ENCODE peak calls at places on chromosomes 3 and 15, in four cellular contexts. U, C, B and R are unnamed samples.

GRCh38 chr3:55893045-55893664 is 406.0 kb upstream of the WNT5A start:
- DNase-seq in U (no peak), C (no peak), B (no peak), R (no peak)

GRCh38 chr3:171497546-171497945 is 37.3 kb upstream of the TNIK start:
- DNase-seq in B (no peak), U (no peak), C (no peak), R (no peak)

GRCh38 chr3:32239638-32240550 is 1.4 kb downstream of the CMTM8 start:
- DNase-seq in C (peak), U (peak), B (no peak), R (peak)

GRCh38 chr3:9071982-9072666 is 108.9 kb upstream of the RAD18 start:
- DNase-seq in U (no peak), C (no peak), B (no peak), R (no peak)

GRCh38 chr3:185527364-185527763 is 25.0 kb downstream of the LIPH start:
- DNase-seq in U (no peak), B (no peak), C (no peak), R (no peak)

GRCh38 chr15:73781038-73781925 is 28.1 kb upstream of the INSYN1 start:
- DNase-seq in C (peak), B (peak), U (no peak), R (peak)

GRCh38 chr3:123202451-123202850 is 708 bp downstream of the SEC22A start:
- DNase-seq in C (no peak), B (no peak), U (no peak), R (peak)

GRCh38 chr3:58617338-58617761 is 40.2 kb upstream of the FAM107A start:
- DNase-seq in C (no peak), U (no peak), B (no peak), R (no peak)

GRCh38 chr15:83657549-83657948 is 3.6 kb downstream of the ADAMTSL3 start:
- DNase-seq in C (no peak), B (no peak), U (no peak), R (peak)

GRCh38 chr15:58282060-58282708 is 144.0 kb downstream of the AQP9 start:
- DNase-seq in B (no peak), C (no peak), U (no peak), R (no peak)

GRCh38 chr3:73319179-73319769 is 257.8 kb downstream of the EBLN2 start:
- DNase-seq in C (no peak), B (no peak), U (no peak), R (no peak)

GRCh38 chr3:177193706-177194268 is 3.5 kb downstream of the TBL1XR1 start:
- DNase-seq in B (no peak), U (no peak), C (no peak), R (no peak)

GRCh38 chr3:144162042-144162441 is 190.4 kb downstream of the DIPK2A start:
- DNase-seq in B (no peak), C (no peak), U (peak), R (peak)

GRCh38 chr3:105513042-105513441 is 146.3 kb downstream of the ALCAM start:
- DNase-seq in U (no peak), B (no peak), C (no peak), R (no peak)

GRCh38 chr15:76799760-76800159 is 105.4 kb downstream of the SCAPER start:
- DNase-seq in B (no peak), U (no peak), C (no peak), R (peak)

GRCh38 chr15:99416191-99417188 is 149.3 kb upstream of the MEF2A start:
- DNase-seq in B (no peak), U (no peak), C (no peak), R (no peak)

GRCh38 chr3:187445352-187445751 is 77.2 kb downstream of the RTP4 start:
- DNase-seq in C (no peak), U (no peak), B (no peak), R (no peak)

GRCh38 chr3:119731545-119732343 is 28.9 kb downstream of the CFAP91 start:
- DNase-seq in B (no peak), U (peak), C (peak), R (no peak)

GRCh38 chr15:58015565-58015964 is 49.9 kb downstream of the ALDH1A2 start:
- DNase-seq in B (no peak), U (no peak), C (no peak), R (no peak)

GRCh38 chr15:62344806-62345539 is 179.9 kb upstream of the C2CD4B start:
- DNase-seq in B (peak), C (peak), U (no peak), R (peak)

GRCh38 chr15:80978685-80979084 is 10.9 kb downstream of the MESD start:
- DNase-seq in B (no peak), U (no peak), C (no peak), R (no peak)

GRCh38 chr15:43441316-43441715 is 51.6 kb downstream of the TP53BP1 start:
- DNase-seq in B (no peak), U (peak), C (peak), R (peak)

GRCh38 chr3:159113476-159113875 is 311.6 kb downstream of the MFSD1 start:
- DNase-seq in C (no peak), U (no peak), B (no peak), R (no peak)

GRCh38 chr3:194313642-194314430 is 37.3 kb downstream of the CPN2 start:
- DNase-seq in C (no peak), B (no peak), U (no peak), R (no peak)

GRCh38 chr15:69224383-69224782 is 63.9 kb downstream of the GLCE start:
- DNase-seq in U (no peak), C (no peak), B (no peak), R (no peak)

GRCh38 chr3:5312278-5312677 is 124.8 kb downstream of the EDEM1 start:
- DNase-seq in U (no peak), C (no peak), B (no peak), R (no peak)

GRCh38 chr15:43316969-43317346 is 13.4 kb downstream of the LCMT2 start:
- DNase-seq in C (no peak), B (no peak), U (no peak), R (no peak)

GRCh38 chr3:152961323-152961722 is 126.4 kb downstream of the P2RY1 start:
- DNase-seq in C (no peak), B (peak), U (no peak), R (peak)

GRCh38 chr15:48646364-48646763 is 855 bp upstream of the FBN1 start:
- DNase-seq in U (no peak), B (no peak), C (no peak), R (no peak)

GRCh38 chr15:65254237-65254820 is 32.4 kb downstream of the PARP16 start:
- DNase-seq in C (no peak), B (no peak), U (no peak), R (no peak)